ENCODE peak calls at places on chromosome 10, in five cellular contexts. M, H, G, R and T are unnamed samples.

GRCh38 chr10:69684981-69685353 is 54.9 kb downstream of the FAM241B start:
- DNase-seq in H (no peak), G (no peak), R (no peak), M (no peak), T (no peak)

GRCh38 chr10:92238586-92239098 is 52.2 kb downstream of the CPEB3 start:
- DNase-seq in H (no peak), G (peak; percentile 69), R (no peak), M (peak; percentile 62), T (peak; percentile 46)

GRCh38 chr10:112951349-112952281 is 1.6 kb downstream of the TCF7L2 start:
- DNase-seq in M (no peak), G (peak; percentile 78), R (no peak), H (no peak), T (peak; percentile 59)

GRCh38 chr10:63348210-63348850 is 117.4 kb downstream of the JMJD1C start:
- DNase-seq in G (no peak), H (no peak), M (no peak), R (no peak), T (no peak)

GRCh38 chr10:98367626-98368451 is 47.1 kb downstream of the PYROXD2 start:
- DNase-seq in H (no peak), G (no peak), M (no peak), R (no peak), T (no peak)

GRCh38 chr10:95374597-95375209 is 83.9 kb upstream of the PDLIM1 start:
- DNase-seq in R (no peak), H (peak; percentile 53), G (peak; percentile 72), M (peak; percentile 8), T (peak; percentile 70)

GRCh38 chr10:114920459-114920858 is 17.5 kb upstream of the TRUB1 start:
- DNase-seq in M (no peak), R (no peak), H (no peak), G (no peak), T (no peak)

GRCh38 chr10:44752451-44753441 is 158.4 kb upstream of the TMEM72 start:
- DNase-seq in R (no peak), M (peak; percentile 95), G (no peak), H (peak; percentile 100), T (peak; percentile 58)

GRCh38 chr10:20406607-20407188 is 490.4 kb downstream of the NEBL start:
- DNase-seq in H (no peak), M (no peak), R (no peak), G (no peak), T (no peak)

GRCh38 chr10:63605568-63605967 is 84.4 kb downstream of the REEP3 start:
- DNase-seq in H (no peak), R (no peak), G (no peak), M (no peak), T (no peak)

GRCh38 chr10:59557052-59557451 is 152.6 kb downstream of the SLC16A9 start:
- DNase-seq in R (no peak), H (no peak), M (no peak), G (no peak), T (no peak)

GRCh38 chr10:100723769-100724530 is 21.4 kb upstream of the PAX2 start:
- DNase-seq in M (no peak), H (no peak), G (no peak), R (no peak), T (no peak)

GRCh38 chr10:130341325-130341724 is 205.1 kb downstream of the GLRX3 start:
- DNase-seq in G (no peak), H (no peak), M (no peak), R (no peak), T (peak; percentile 66)

GRCh38 chr10:132100556-132101349 is 35.0 kb downstream of the JAKMIP3 start:
- DNase-seq in M (no peak), H (no peak), R (no peak), G (peak; percentile 42), T (no peak)

GRCh38 chr10:69317175-69318086 is 39.1 kb downstream of the HK1 start:
- DNase-seq in M (no peak), G (no peak), H (peak; percentile 76), R (no peak), T (no peak)

GRCh38 chr10:100342627-100342972 is 4.4 kb upstream of the SCD start:
- DNase-seq in R (no peak), G (no peak), M (no peak), H (no peak), T (no peak)

GRCh38 chr10:45466784-45467183 is 92.8 kb downstream of the ALOX5 start:
- DNase-seq in G (no peak), R (no peak), M (no peak), H (no peak), T (no peak)

GRCh38 chr10:49318751-49319150 is 19.8 kb downstream of the C10orf71 start:
- DNase-seq in M (no peak), H (no peak), R (no peak), G (no peak), T (no peak)

GRCh38 chr10:102358717-102359382 is 36.7 kb upstream of the NFKB2 start:
- DNase-seq in G (no peak), R (no peak), H (no peak), M (peak; percentile 34), T (no peak)

GRCh38 chr10:3310016-3310415 is 137.4 kb upstream of the PITRM1 start:
- DNase-seq in G (no peak), H (no peak), R (no peak), M (no peak), T (no peak)

GRCh38 chr10:129958686-129959543 is 5.2 kb downstream of the EBF3 start:
- DNase-seq in G (no peak), R (no peak), H (no peak), M (no peak), T (no peak)

GRCh38 chr10:115141254-115141653 is 48.1 kb downstream of the ATRNL1 start:
- DNase-seq in G (no peak), H (no peak), M (no peak), R (no peak), T (no peak)

GRCh38 chr10:45425628-45426563 is 51.9 kb downstream of the ALOX5 start:
- DNase-seq in H (no peak), M (no peak), G (no peak), R (no peak), T (peak; percentile 72)

GRCh38 chr10:84424731-84425165 is 96.4 kb downstream of the CCSER2 start:
- DNase-seq in M (peak; percentile 91), H (peak; percentile 84), G (peak; percentile 80), R (peak; percentile 2), T (peak; percentile 66)

GRCh38 chr10:43395571-43396060 is 13.4 kb downstream of the HNRNPF start:
- DNase-seq in G (no peak), H (no peak), R (no peak), M (no peak), T (no peak)

GRCh38 chr10:116098411-116099019 is 174.5 kb downstream of the GFRA1 start:
- DNase-seq in R (no peak), M (no peak), G (no peak), H (no peak), T (no peak)

GRCh38 chr10:116270691-116271592 is 2.1 kb downstream of the GFRA1 start:
- DNase-seq in M (no peak), G (no peak), R (no peak), H (no peak), T (no peak)

GRCh38 chr10:16646474-16647059 is 124.9 kb upstream of the C1QL3 start:
- DNase-seq in M (no peak), G (no peak), R (peak; percentile 9), H (no peak), T (no peak)

GRCh38 chr10:43816351-43817321 is 168.0 kb upstream of the ZNF32 start:
- DNase-seq in R (peak; percentile 61), M (peak; percentile 89), H (no peak), G (no peak), T (no peak)

GRCh38 chr10:102704915-102705314 is 9.3 kb downstream of the ARL3 start:
- DNase-seq in G (no peak), H (no peak), M (no peak), R (no peak), T (no peak)

DNA sequence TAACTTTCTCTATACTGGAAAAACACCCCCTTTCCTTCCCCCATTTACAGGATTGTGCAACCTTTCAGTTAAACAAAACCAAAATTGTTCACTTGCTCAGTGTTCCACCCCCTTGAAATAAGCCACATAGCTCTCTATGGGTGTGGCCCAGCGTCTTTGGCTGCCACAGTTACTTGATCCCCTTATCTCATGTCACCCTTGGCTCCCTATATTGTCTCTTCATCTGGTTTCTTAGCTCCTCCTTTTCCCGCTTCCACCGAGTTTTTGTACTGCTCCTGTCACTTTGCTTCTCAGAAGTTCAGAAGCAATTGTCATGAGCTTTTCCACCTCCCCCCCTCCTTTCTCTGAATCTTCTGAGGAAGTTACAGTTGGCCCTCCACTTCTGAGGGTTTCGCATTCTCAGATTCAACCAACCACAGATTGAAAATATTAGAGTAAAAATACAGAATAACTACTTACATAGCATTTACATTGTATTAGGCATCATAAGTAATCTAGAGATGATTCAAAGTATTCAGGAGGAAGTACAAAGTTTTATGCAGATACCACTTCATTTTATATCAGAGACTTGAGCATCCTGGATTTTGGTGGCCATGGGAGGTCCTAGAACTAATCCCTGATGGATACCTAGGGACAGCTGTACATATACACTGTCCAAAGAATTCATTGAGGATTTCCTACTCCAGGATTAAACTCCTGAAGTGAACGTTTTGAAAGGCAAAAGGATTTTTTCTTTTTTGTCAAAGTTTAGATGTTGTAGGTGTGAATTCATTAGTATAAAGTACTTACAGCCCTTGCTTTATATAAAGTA is 60.4 kb downstream of the ADD3 start:
- DNase-seq in H (no peak), R (no peak), G (no peak), M (no peak), T (no peak)
- TF ChIP-seq CTCF in H (no peak), R (no peak), G (no peak), M (no peak), T (no peak)

GRCh38 chr10:24446739-24447138 is 237.8 kb downstream of the KIAA1217 start:
- DNase-seq in H (no peak), R (no peak), M (no peak), G (no peak), T (no peak)

GRCh38 chr10:24451325-24451820 is 242.4 kb downstream of the KIAA1217 start:
- DNase-seq in R (no peak), G (no peak), H (no peak), M (no peak), T (no peak)

GRCh38 chr10:24449769-24450310 is 240.9 kb downstream of the KIAA1217 start:
- DNase-seq in H (no peak), R (no peak), M (no peak), G (no peak), T (no peak)

GRCh38 chr10:24449334-24449740 is 240.4 kb downstream of the KIAA1217 start:
- DNase-seq in R (no peak), G (no peak), M (no peak), H (no peak), T (no peak)

GRCh38 chr10:24448351-24449009 is 239.5 kb downstream of the KIAA1217 start:
- DNase-seq in R (no peak), H (no peak), M (no peak), G (no peak), T (no peak)
- H3K4me3 ChIP-seq in R (no peak overlapping the region), H (no peak overlapping the region), M (no peak overlapping the region), G (no peak overlapping the region), T (no peak overlapping the region)

GRCh38 chr10:22340362-22341189 is 4.7 kb upstream of the SPAG6 start:
- DNase-seq in H (no peak), M (no peak), G (peak; percentile 76), R (peak; percentile 69), T (peak; percentile 57)
- TF ChIP-seq CTCF in H (no peak), M (no peak), G (no peak), R (no peak), T (no peak)

DNA sequence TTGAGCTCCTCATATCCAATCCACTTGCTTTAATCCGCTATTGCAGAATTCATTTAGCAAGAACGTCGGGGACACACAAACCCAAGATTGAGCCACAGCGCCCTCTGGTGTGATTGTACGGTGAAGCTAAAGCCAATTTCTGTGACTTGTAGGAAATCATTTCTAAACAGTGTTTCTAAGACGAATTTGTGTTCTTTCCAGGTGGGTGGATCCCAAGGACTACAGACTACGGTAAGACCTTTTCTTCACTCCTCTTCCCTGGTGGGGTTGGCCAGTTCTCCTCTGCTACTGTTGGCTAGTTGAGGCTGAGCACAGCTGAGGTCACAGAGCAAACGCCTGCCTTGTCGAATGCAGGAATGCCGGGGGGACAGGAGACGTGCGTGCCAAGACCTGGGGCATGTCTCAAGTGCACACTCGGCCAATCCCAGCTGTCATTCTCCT is 5.2 kb downstream of the DMBT1 start:
- DNase-seq in M (peak; percentile 48), H (peak; percentile 47), G (peak; percentile 80), R (peak; percentile 1), T (peak; percentile 92)
- H3K4me3 ChIP-seq in M (peak overlapping the region; percentile 23), H (no peak overlapping the region), G (peak overlapping the region; percentile 15), R (no peak overlapping the region), T (peak overlapping the region; percentile 17)